ENCODE peak calls at places on chromosomes 4 and X, in seven cellular contexts. K is kidney epithelial cell, L is left ventricle myocardium inferior, A is right atrium auricular region, Y is fibroblast of mammary gland, X is PC-3, S is thoracic aorta. I is an unnamed sample.

GRCh38 chrX:134186362-134187121 is 50.4 kb upstream of the CCDC160 start:
- DNase-seq in X (peak; percentile 60), L (no peak), K (no peak), Y (no peak), A (no peak), S (no peak), I (no peak)

GRCh38 chrX:148161661-148162060 is 180.5 kb downstream of the FMR1NB start:
- DNase-seq in K (no peak), S (no peak), Y (no peak), A (no peak), X (no peak), L (no peak), I (no peak)

GRCh38 chr4:136369073-136369472 is 1163.2 kb downstream of the PCDH18 start:
- DNase-seq in A (no peak), X (peak; percentile 63), S (no peak), K (no peak), L (no peak), Y (no peak), I (no peak)

GRCh38 chr4:54226399-54227260 is 2.5 kb upstream of the PDGFRA start:
- DNase-seq in A (peak; percentile 77), L (peak; percentile 77), Y (peak; percentile 90), K (no peak), X (no peak), S (no peak), I (no peak)

GRCh38 chr4:153934689-153935017 is 145.8 kb upstream of the SFRP2 start:
- DNase-seq in S (no peak), L (no peak), Y (peak; percentile 54), K (no peak), A (no peak), X (no peak), I (no peak)

GRCh38 chrX:135346975-135347374 is 37.7 kb downstream of the ETDC start:
- DNase-seq in A (no peak), S (no peak), K (no peak), L (peak; percentile 14), Y (no peak), X (no peak), I (no peak)

GRCh38 chrX:49269768-49270248 is at the start of gene PPP1R3F:
- DNase-seq in Y (no peak), X (no peak), S (no peak), A (no peak), L (no peak), K (no peak), I (no peak)

GRCh38 chr4:64305565-64306254 is 103.5 kb downstream of the TECRL start:
- DNase-seq in A (no peak), X (no peak), Y (no peak), K (no peak), L (no peak), S (no peak), I (no peak)

GRCh38 chr4:138310991-138311390 is 68.8 kb upstream of the SLC7A11 start:
- DNase-seq in Y (peak; percentile 36), A (no peak), K (no peak), L (no peak), X (no peak), S (no peak), I (no peak)

GRCh38 chr4:185811509-185812364 is at the start of gene SORBS2:
- DNase-seq in K (peak; percentile 77), X (peak; percentile 54), L (no peak), S (no peak), Y (peak; percentile 33), A (no peak), I (peak; percentile 79)

GRCh38 chr4:47831026-47831689 is 6.7 kb downstream of the CORIN start:
- DNase-seq in A (no peak), Y (no peak), X (no peak), K (no peak), S (no peak), L (no peak), I (peak; percentile 90)

GRCh38 chrX:44012484-44013096 is 39.4 kb upstream of the NDP start:
- DNase-seq in L (peak; percentile 18), Y (peak; percentile 85), A (no peak), X (peak; percentile 95), S (peak; percentile 7), K (peak; percentile 77), I (no peak)

GRCh38 chr4:45147866-45148265 is 421.5 kb upstream of the GNPDA2 start:
- DNase-seq in K (no peak), X (peak; percentile 51), L (no peak), Y (peak; percentile 40), A (no peak), S (no peak), I (no peak)

GRCh38 chr4:139389102-139389501 is 64.8 kb upstream of the RAB33B start:
- DNase-seq in L (no peak), X (no peak), Y (no peak), A (no peak), K (no peak), S (no peak), I (no peak)

GRCh38 chr4:151417164-151417571 is 8.2 kb downstream of the FHIP1A start:
- DNase-seq in X (peak; percentile 28), A (no peak), L (no peak), Y (peak; percentile 15), K (no peak), S (no peak), I (no peak)

GRCh38 chrX:37912286-37912685 is 64.9 kb upstream of the DYNLT3 start:
- DNase-seq in L (no peak), Y (no peak), A (no peak), S (no peak), K (peak; percentile 12), X (peak; percentile 38), I (no peak)

GRCh38 chrX:71617742-71618141 is 569 bp downstream of the CXCR3 start:
- DNase-seq in L (no peak), K (no peak), A (no peak), S (no peak), X (no peak), Y (no peak), I (no peak)

GRCh38 chr4:121307441-121308327 is 73.1 kb downstream of the QRFPR start:
- DNase-seq in A (no peak), S (no peak), X (peak; percentile 56), L (no peak), K (peak; percentile 4), Y (peak; percentile 68), I (peak; percentile 53)

GRCh38 chrX:71143508-71143907 is 1.1 kb upstream of the NLGN3 start:
- DNase-seq in Y (peak; percentile 64), S (peak; percentile 9), L (peak; percentile 29), X (no peak), A (peak; percentile 63), K (no peak), I (no peak)

DNA sequence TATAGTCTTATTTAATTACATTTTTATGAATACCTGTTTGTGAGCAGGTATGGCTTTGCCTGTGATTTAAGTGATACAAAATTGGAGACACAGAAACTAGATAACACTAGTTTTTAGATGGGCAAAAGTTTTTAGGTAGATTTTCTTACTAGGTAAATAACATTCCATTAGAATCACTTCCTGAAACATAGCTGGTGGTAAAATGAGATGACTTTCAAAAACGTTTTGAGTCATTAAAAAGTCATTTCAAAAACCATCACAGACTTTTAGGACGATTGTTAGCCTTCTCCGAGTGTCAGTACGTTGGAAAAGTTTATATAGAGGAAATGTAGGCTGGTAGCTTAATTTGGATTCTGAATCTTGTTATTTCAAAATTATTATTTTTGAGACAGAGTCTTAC is 18.3 kb downstream of the PTTG2 start:
- DNase-seq in X (peak; percentile 48), A (no peak), Y (no peak), K (no peak), L (no peak), S (no peak), I (no peak)
- H3K4me3 ChIP-seq in X (peak overlapping the region; percentile 67), A (no peak overlapping the region), Y (peak overlapping the region; percentile 58), K (peak overlapping the region; percentile 49), L (peak overlapping the region; percentile 94), S (peak overlapping the region; percentile 81), I (no peak overlapping the region)

DNA sequence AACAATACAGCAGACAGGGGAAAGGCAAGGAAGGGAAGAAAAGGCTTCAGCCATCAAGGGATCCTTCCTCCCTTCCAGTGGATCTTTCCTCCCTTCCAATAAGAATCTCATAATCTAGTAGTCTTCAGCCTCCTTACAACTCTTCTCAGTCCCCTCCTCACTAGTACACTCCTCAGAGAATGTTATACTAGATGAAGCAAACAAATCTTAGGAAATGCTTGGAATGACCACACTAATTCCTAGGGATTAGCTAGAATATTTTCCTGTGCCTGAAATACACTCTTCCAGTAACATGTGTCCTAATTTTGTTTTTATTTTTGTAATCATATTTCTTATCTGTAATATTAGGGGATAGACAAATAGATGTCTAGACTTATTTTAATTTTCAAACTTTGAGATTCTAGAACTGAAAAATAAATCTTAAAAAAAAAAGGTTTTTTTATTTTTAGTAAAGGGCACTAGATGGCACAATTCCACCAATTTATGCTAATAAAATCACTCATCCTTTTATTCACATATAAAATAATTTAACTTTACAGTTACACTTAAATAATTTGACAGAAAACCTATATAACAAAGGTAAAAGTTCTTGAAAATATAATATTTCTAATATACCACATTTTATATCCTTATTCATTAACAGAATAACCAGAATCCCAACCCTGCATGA is 7.0 kb upstream of the STPG2 start:
- DNase-seq in Y (peak; percentile 28), A (no peak), L (no peak), K (no peak), S (no peak), X (peak; percentile 18), I (no peak)
- TF ChIP-seq CTCF in Y (peak; percentile 21), A (peak; percentile 35), L (peak; percentile 24), K (no peak), S (no peak), X (peak; percentile 50), I (no peak)

DNA sequence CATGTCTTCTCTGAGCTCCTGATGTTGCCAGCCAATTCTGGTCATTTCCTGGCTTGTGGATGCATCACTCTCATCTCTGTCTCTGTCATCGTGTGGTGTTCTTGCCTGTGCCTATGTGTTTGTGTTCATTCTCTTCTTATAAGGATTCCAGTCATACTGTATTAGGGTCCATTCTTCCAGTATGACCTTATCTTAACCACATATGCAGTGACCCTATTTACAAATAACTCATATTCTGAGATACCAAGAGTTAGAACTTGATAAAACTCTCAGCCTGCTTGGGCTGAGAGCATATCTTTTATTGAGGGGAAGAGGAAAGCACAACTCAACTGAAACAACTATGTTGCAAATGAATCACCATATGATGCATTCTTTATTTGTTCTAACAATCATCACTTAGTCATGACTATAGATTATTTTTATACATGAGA is 189.0 kb upstream of the ANXA10 start:
- DNase-seq in X (peak; percentile 73), K (no peak), S (no peak), A (no peak), Y (peak; percentile 79), L (no peak), I (no peak)
- H3K4me3 ChIP-seq in X (peak overlapping the region; percentile 3), K (no peak overlapping the region), S (no peak overlapping the region), A (no peak overlapping the region), Y (no peak overlapping the region), L (no peak overlapping the region), I (no peak overlapping the region)

GRCh38 chrX:125577479-125577878 is 257.8 kb downstream of the TEX13C start:
- DNase-seq in K (no peak), S (no peak), X (no peak), A (no peak), Y (no peak), L (no peak), I (no peak)
- TF ChIP-seq CTCF in K (no peak), S (no peak), X (no peak), A (no peak), Y (no peak), L (no peak), I (no peak)

I was measured in WERI-Rb-1.